ENCODE peak calls at places on chromosome 7, in four cellular contexts. One of them, this sample, is unnamed. For H3K4me1, the result is how much of the 10 kb centered on the place peaks cover.

GRCh38 chr7:29146082-29146706 is at the start of gene CPVL:
- DNase-seq in neural progenitor cell: peak
- DNase-seq in mesendoderm: peak
- DNase-seq in neuronal stem cell: peak
- DNase-seq in this sample: no peak

GRCh38 chr7:141097430-141097829 is 23.6 kb downstream of the TMEM178B start:
- DNase-seq in neural progenitor cell: peak
- DNase-seq in mesendoderm: peak
- DNase-seq in neuronal stem cell: peak
- DNase-seq in this sample: no peak

GRCh38 chr7:91347288-91347687 is 83.1 kb downstream of the FZD1 start:
- DNase-seq in mesendoderm: no peak
- DNase-seq in neuronal stem cell: no peak
- DNase-seq in neural progenitor cell: no peak
- DNase-seq in this sample: peak

GRCh38 chr7:93231264-93231663 is 902 bp upstream of the VPS50 start:
- DNase-seq in mesendoderm: no peak
- DNase-seq in neuronal stem cell: no peak
- DNase-seq in neural progenitor cell: no peak
- DNase-seq in this sample: no peak

GRCh38 chr7:1027285-1028043 is 16.9 kb upstream of the GPR146 start:
- DNase-seq in mesendoderm: peak
- DNase-seq in neuronal stem cell: no peak
- DNase-seq in neural progenitor cell: peak
- DNase-seq in this sample: peak

GRCh38 chr7:26510226-26510957 is 218.7 kb downstream of the SNX10 start:
- DNase-seq in neuronal stem cell: no peak
- DNase-seq in neural progenitor cell: no peak
- DNase-seq in mesendoderm: no peak
- DNase-seq in this sample: no peak

GRCh38 chr7:34104120-34104519 is 198.8 kb downstream of the BMPER start:
- DNase-seq in neuronal stem cell: no peak
- DNase-seq in neural progenitor cell: no peak
- DNase-seq in mesendoderm: no peak
- DNase-seq in this sample: no peak

GRCh38 chr7:4282434-4283223 is 399.5 kb upstream of the FOXK1 start:
- DNase-seq in mesendoderm: peak
- DNase-seq in neuronal stem cell: no peak
- DNase-seq in neural progenitor cell: no peak
- DNase-seq in this sample: no peak

GRCh38 chr7:102273749-102274712 is 12.6 kb upstream of the SH2B2 start:
- DNase-seq in neural progenitor cell: no peak
- DNase-seq in mesendoderm: peak
- DNase-seq in neuronal stem cell: no peak
- DNase-seq in this sample: peak

GRCh38 chr7:108079291-108080057 is 50.7 kb downstream of the LAMB4 start:
- DNase-seq in mesendoderm: no peak
- DNase-seq in neural progenitor cell: no peak
- DNase-seq in neuronal stem cell: no peak
- DNase-seq in this sample: peak

GRCh38 chr7:84264341-84264740 is 69.8 kb upstream of the SEMA3A start:
- DNase-seq in neuronal stem cell: no peak
- DNase-seq in neural progenitor cell: no peak
- DNase-seq in mesendoderm: no peak
- DNase-seq in this sample: no peak

GRCh38 chr7:6232130-6232529 is 40.3 kb downstream of the CYTH3 start:
- DNase-seq in neural progenitor cell: no peak
- DNase-seq in neuronal stem cell: no peak
- DNase-seq in mesendoderm: no peak
- DNase-seq in this sample: no peak

GRCh38 chr7:17405786-17406185 is 107.3 kb downstream of the AHR start:
- DNase-seq in neuronal stem cell: no peak
- DNase-seq in mesendoderm: no peak
- DNase-seq in neural progenitor cell: no peak
- DNase-seq in this sample: no peak

GRCh38 chr7:127938588-127938987 is 92.6 kb downstream of the LRRC4 start:
- DNase-seq in neural progenitor cell: no peak
- DNase-seq in mesendoderm: no peak
- DNase-seq in neuronal stem cell: no peak
- DNase-seq in this sample: peak

GRCh38 chr7:91286432-91286831 is 22.2 kb downstream of the FZD1 start:
- DNase-seq in neuronal stem cell: no peak
- DNase-seq in mesendoderm: no peak
- DNase-seq in neural progenitor cell: peak
- DNase-seq in this sample: no peak

GRCh38 chr7:71860572-71860971 is 551.6 kb downstream of the CALN1 start:
- DNase-seq in neural progenitor cell: no peak
- DNase-seq in mesendoderm: no peak
- DNase-seq in neuronal stem cell: no peak
- DNase-seq in this sample: no peak

GRCh38 chr7:13279854-13280435 is 592.5 kb downstream of the ARL4A start:
- DNase-seq in mesendoderm: no peak
- DNase-seq in neural progenitor cell: peak
- DNase-seq in neuronal stem cell: no peak
- DNase-seq in this sample: no peak

GRCh38 chr7:102215706-102216105 is 71.0 kb upstream of the SH2B2 start:
- DNase-seq in neuronal stem cell: no peak
- DNase-seq in mesendoderm: no peak
- DNase-seq in neural progenitor cell: no peak
- DNase-seq in this sample: no peak

GRCh38 chr7:128878226-128879105 is 15.8 kb downstream of the ATP6V1F start:
- DNase-seq in mesendoderm: no peak
- DNase-seq in neuronal stem cell: no peak
- DNase-seq in neural progenitor cell: no peak
- DNase-seq in this sample: peak

DNA sequence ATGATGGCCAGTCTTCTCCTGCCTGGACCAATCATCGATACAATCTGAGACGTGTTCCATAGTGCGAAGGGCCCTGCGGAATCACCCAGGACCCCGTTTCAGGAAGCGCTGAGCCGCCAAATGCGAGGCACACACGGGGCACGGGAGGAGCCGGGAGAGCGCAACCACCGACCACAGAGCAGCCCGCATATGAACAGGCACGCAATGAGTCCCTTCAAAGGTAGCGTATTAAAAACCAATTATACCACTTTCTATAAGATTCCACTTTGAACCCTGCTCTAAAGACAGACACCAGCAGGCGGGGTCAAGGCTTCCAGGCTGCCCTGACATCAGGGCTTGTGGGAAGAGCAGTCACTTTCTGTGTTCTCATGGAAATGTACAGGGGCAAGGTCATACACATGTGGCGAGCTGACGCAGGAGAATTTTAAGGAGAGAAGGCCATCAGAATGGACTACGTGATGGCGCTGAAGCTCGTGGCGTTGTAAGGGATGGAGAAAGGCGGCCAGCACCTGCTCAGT is 46.1 kb downstream of the AMZ1 start:
- DNase-seq in neural progenitor cell: no peak
- DNase-seq in mesendoderm: no peak
- DNase-seq in neuronal stem cell: no peak
- DNase-seq in this sample: peak
- H3K27ac ChIP-seq in neural progenitor cell: no peak
- H3K27ac ChIP-seq in mesendoderm: no peak
- H3K27ac ChIP-seq in neuronal stem cell: no peak
- H3K27ac ChIP-seq in this sample: no peak

GRCh38 chr7:151008143-151008510 is 16.2 kb downstream of the ATG9B start:
- DNase-seq in neuronal stem cell: no peak
- DNase-seq in mesendoderm: peak
- DNase-seq in neural progenitor cell: no peak
- DNase-seq in this sample: peak
- H3K4me3 ChIP-seq in neuronal stem cell: no peak
- H3K4me3 ChIP-seq in mesendoderm: no peak
- H3K4me3 ChIP-seq in neural progenitor cell: no peak
- H3K4me3 ChIP-seq in this sample: no peak

DNA sequence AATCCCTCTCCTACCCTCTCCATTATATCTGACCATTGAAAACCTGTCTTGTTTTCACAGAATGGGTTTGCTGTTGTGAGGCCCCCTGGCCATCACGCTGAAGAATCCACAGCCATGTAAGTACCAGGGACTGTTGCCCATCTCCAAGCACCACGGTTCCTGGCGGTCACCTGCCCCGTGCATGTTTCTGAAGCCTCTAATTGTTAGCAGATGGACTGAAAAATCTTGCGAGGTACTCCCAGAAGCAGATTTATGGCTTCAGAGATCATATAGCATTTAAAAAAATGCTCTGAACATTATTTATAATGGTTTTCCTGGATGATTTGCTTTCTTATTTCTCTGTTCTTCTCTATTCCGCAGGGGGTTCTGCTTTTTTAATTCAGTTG is 288.3 kb downstream of the TWIST1 start:
- DNase-seq in neuronal stem cell: no peak
- DNase-seq in mesendoderm: no peak
- DNase-seq in neural progenitor cell: no peak
- DNase-seq in this sample: no peak
- H3K4me1 ChIP-seq in neuronal stem cell: under half
- H3K4me1 ChIP-seq in mesendoderm: under half
- H3K4me1 ChIP-seq in neural progenitor cell: under half
- H3K4me1 ChIP-seq in this sample: under half

DNA sequence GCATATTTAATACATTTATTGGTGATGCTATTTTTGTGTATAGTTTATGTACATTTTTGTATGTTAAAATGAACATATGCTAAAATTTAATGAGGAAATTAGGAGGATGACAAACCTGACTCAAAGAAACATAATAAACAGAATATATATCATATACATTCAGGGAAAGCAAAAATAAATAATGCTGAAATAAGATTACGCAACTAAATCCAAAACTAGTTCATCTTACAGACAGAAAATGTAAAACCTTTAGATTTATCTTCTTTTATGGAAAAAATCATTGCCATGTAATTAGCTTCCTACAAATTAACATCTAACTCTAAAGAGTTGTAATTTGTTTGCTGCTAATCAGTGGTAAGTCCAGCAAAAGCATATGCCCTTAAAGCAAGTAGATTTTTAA is 216.5 kb downstream of the PTN start:
- DNase-seq in neural progenitor cell: no peak
- DNase-seq in mesendoderm: no peak
- DNase-seq in neuronal stem cell: no peak
- DNase-seq in this sample: no peak
- H3K27ac ChIP-seq in neural progenitor cell: no peak
- H3K27ac ChIP-seq in mesendoderm: no peak
- H3K27ac ChIP-seq in neuronal stem cell: no peak
- H3K27ac ChIP-seq in this sample: no peak

GRCh38 chr7:103445228-103446020 is 583 bp downstream of the SLC26A5 start:
- DNase-seq in mesendoderm: peak
- DNase-seq in neuronal stem cell: peak
- DNase-seq in neural progenitor cell: peak
- DNase-seq in this sample: peak
- H3K4me3 ChIP-seq in mesendoderm: peak
- H3K4me3 ChIP-seq in neuronal stem cell: peak
- H3K4me3 ChIP-seq in neural progenitor cell: peak
- H3K4me3 ChIP-seq in this sample: peak

GRCh38 chr7:158820656-158821055 is 8.7 kb downstream of the ESYT2 start:
- DNase-seq in neuronal stem cell: no peak
- DNase-seq in neural progenitor cell: no peak
- DNase-seq in mesendoderm: no peak
- DNase-seq in this sample: no peak
- H3K4me1 ChIP-seq in neuronal stem cell: under half
- H3K4me1 ChIP-seq in neural progenitor cell: under half
- H3K4me1 ChIP-seq in mesendoderm: under half
- H3K4me1 ChIP-seq in this sample: half or more

GRCh38 chr7:36368496-36368895 is 21.2 kb upstream of the ANLN start:
- DNase-seq in neural progenitor cell: no peak
- DNase-seq in neuronal stem cell: no peak
- DNase-seq in mesendoderm: no peak
- DNase-seq in this sample: peak

GRCh38 chr7:36366649-36367560 is 22.8 kb upstream of the ANLN start:
- DNase-seq in mesendoderm: peak
- DNase-seq in neural progenitor cell: peak
- DNase-seq in neuronal stem cell: peak
- DNase-seq in this sample: peak

GRCh38 chr7:36370046-36370445 is 19.6 kb upstream of the ANLN start:
- DNase-seq in neuronal stem cell: no peak
- DNase-seq in mesendoderm: no peak
- DNase-seq in neural progenitor cell: no peak
- DNase-seq in this sample: no peak

GRCh38 chr7:36366005-36366583 is 23.6 kb upstream of the ANLN start:
- DNase-seq in mesendoderm: no peak
- DNase-seq in neural progenitor cell: no peak
- DNase-seq in neuronal stem cell: no peak
- DNase-seq in this sample: peak

DNA sequence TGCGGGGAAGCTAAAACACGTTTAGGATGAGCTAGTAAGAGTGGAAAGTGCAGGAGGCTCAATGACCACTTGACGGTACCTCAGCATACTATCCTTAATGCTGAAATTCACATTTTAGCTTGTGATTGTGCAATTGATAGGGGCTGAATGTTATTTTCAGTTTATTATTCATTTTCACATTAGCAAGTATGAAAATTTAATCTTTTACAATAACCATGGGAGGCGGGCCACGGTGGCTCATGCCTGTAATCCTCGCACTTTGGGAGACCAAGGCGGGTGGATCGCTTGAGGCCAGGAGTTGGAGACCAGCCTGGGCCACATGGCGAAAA is 22.1 kb upstream of the ANLN start:
- DNase-seq in mesendoderm: no peak
- DNase-seq in neural progenitor cell: no peak
- DNase-seq in neuronal stem cell: no peak
- DNase-seq in this sample: no peak
- H3K27ac ChIP-seq in mesendoderm: no peak
- H3K27ac ChIP-seq in neural progenitor cell: no peak
- H3K27ac ChIP-seq in neuronal stem cell: no peak
- H3K27ac ChIP-seq in this sample: no peak

DNA sequence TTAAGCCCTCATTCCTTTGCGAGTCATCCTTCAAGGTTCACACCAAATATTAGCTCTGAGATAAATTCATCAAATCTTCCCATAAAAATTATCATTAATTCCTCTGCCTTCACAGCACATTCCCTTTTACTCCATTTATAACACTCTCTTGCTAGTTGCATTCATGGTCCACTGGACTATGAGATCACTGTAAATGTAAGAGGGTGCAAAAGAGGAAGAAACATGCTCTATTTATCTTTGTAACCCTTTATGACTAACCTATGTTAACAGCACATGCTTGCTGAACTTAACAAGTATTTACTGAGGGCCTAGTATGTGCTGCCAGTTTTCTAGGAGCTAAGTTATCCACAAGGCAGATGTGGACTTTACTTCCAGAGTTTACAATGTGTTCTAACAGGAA is 86.7 kb upstream of the TMEM168 start:
- DNase-seq in mesendoderm: no peak
- DNase-seq in neuronal stem cell: no peak
- DNase-seq in neural progenitor cell: no peak
- DNase-seq in this sample: no peak
- H3K4me3 ChIP-seq in mesendoderm: no peak
- H3K4me3 ChIP-seq in neuronal stem cell: no peak
- H3K4me3 ChIP-seq in neural progenitor cell: no peak
- H3K4me3 ChIP-seq in this sample: no peak